ENCODE peak calls at places on chromosomes 7 and 10, in ten cellular contexts. V is GM06990; S is Karpas-422; B is CD4-positive, CD25-positive, alpha-beta regulatory T cell; E is trophoblast cell; A is cardiac muscle cell; K is SK-N-SH; N is IMR-90; U is kidney epithelial cell; G is AG09309. D is an unnamed sample.

GRCh38 chr7:129845972-129846327 is 106.8 kb downstream of the UBE2H start:
- DNase-seq in V (no peak), S (no peak), B (no peak), E (no peak), A (peak; percentile 55), K (no peak), N (peak; percentile 91), U (peak; percentile 81), G (peak; percentile 52), D (no peak)

GRCh38 chr7:117682681-117683385 is 190.4 kb downstream of the CTTNBP2 start:
- DNase-seq in V (no peak), S (no peak), B (no peak), E (peak; percentile 97), A (peak; percentile 31), K (no peak), N (peak; percentile 19), U (peak; percentile 51), G (no peak), D (no peak)

GRCh38 chr10:130171196-130171595 is 35.0 kb downstream of the GLRX3 start:
- DNase-seq in V (no peak), S (no peak), B (peak; percentile 75), E (no peak), A (no peak), K (no peak), N (no peak), U (no peak), G (no peak), D (no peak)

GRCh38 chr7:111098926-111099250 is 8.0 kb downstream of the LRRN3 start:
- DNase-seq in V (no peak), S (no peak), B (no peak), E (no peak), A (no peak), K (no peak), N (no peak), U (no peak), G (no peak), D (no peak)

GRCh38 chr10:71138126-71138860 is 74.1 kb upstream of the UNC5B start:
- DNase-seq in V (no peak), S (no peak), B (no peak), E (no peak), A (no peak), K (no peak), N (no peak), U (no peak), G (no peak), D (no peak)

GRCh38 chr10:13816195-13816926 is 229.6 kb downstream of the PRPF18 start:
- DNase-seq in V (no peak), S (no peak), B (no peak), E (no peak), A (peak; percentile 74), K (no peak), N (peak; percentile 95), U (no peak), G (peak; percentile 38), D (no peak)

GRCh38 chr10:48234807-48235206 is 39.7 kb downstream of the FRMPD2 start:
- DNase-seq in V (no peak), S (no peak), B (no peak), E (no peak), A (no peak), K (no peak), N (no peak), U (no peak), G (no peak), D (no peak)

GRCh38 chr10:61866700-61867368 is 34.7 kb upstream of the ARID5B start:
- DNase-seq in V (no peak), S (no peak), B (no peak), E (no peak), A (no peak), K (no peak), N (no peak), U (no peak), G (no peak), D (no peak)

GRCh38 chr10:599767-600166 is 89.7 kb downstream of the DIP2C start:
- DNase-seq in V (no peak), S (no peak), B (no peak), E (no peak), A (no peak), K (no peak), N (no peak), U (no peak), G (no peak), D (no peak)

GRCh38 chr7:50783304-50783703 is 608 bp upstream of the GRB10 start:
- DNase-seq in V (no peak), S (no peak), B (no peak), E (no peak), A (no peak), K (no peak), N (no peak), U (no peak), G (no peak), D (no peak)
- H3K4me3 ChIP-seq in V (no peak overlapping the region), S (no peak overlapping the region), B (no peak overlapping the region), E (peak overlapping the region; percentile 41), A (no peak overlapping the region), K (peak overlapping the region; percentile 47), N (no peak overlapping the region), U (no peak overlapping the region), G (no peak overlapping the region), D (no peak overlapping the region)

DNA sequence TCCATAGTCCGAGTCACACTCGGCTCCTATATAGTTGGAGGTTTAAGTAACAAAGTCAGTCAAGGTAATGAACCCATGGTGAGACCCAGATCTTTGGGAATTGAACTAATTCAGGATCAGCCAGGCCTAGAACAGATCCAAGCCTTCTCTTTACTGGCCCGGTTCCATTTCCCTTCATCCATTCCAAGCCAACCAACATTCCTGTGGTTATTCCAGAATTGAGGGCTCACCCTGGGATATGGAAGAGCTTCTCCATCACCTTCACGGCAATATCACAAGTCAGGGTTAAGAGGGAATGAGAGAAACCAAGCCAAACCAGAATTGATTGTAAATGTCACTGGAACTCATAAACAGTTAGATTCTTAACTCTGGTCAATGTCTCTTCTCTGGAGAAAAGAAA is 28.2 kb downstream of the ABCB4 start:
- DNase-seq in V (no peak), S (no peak), B (no peak), E (no peak), A (peak; percentile 11), K (no peak), N (no peak), U (no peak), G (no peak), D (no peak)
- H3K4me3 ChIP-seq in V (no peak overlapping the region), S (no peak overlapping the region), B (no peak overlapping the region), E (no peak overlapping the region), A (no peak overlapping the region), K (no peak overlapping the region), N (no peak overlapping the region), U (no peak overlapping the region), G (no peak overlapping the region), D (no peak overlapping the region)

GRCh38 chr7:43535810-43536585 is 46.9 kb upstream of the STK17A start:
- DNase-seq in V (no peak), S (no peak), B (no peak), E (no peak), A (peak; percentile 95), K (no peak), N (peak; percentile 91), U (peak; percentile 48), G (peak; percentile 86), D (no peak)
- H3K4me3 ChIP-seq in V (no peak overlapping the region), S (no peak overlapping the region), B (no peak overlapping the region), E (no peak overlapping the region), A (no peak overlapping the region), K (no peak overlapping the region), N (no peak overlapping the region), U (no peak overlapping the region), G (no peak overlapping the region), D (no peak overlapping the region)

GRCh38 chr7:127580612-127581011 is 4.8 kb downstream of the GCC1 start:
- DNase-seq in V (no peak), S (no peak), B (no peak), E (no peak), A (no peak), K (no peak), N (no peak), U (no peak), G (no peak), D (no peak)
- H3K4me3 ChIP-seq in V (no peak overlapping the region), S (no peak overlapping the region), B (no peak overlapping the region), E (no peak overlapping the region), A (no peak overlapping the region), K (no peak overlapping the region), N (no peak overlapping the region), U (no peak overlapping the region), G (no peak overlapping the region), D (no peak overlapping the region)

GRCh38 chr7:5425507-5426225 is 2.0 kb upstream of the TNRC18 start:
- DNase-seq in V (no peak), S (no peak), B (no peak), E (peak; percentile 80), A (peak; percentile 91), K (peak; percentile 83), N (peak; percentile 89), U (no peak), G (peak; percentile 77), D (no peak)
- H3K4me3 ChIP-seq in V (no peak overlapping the region), S (peak overlapping the region; percentile 86), B (no peak overlapping the region), E (peak overlapping the region; percentile 76), A (peak overlapping the region; percentile 96), K (peak overlapping the region; percentile 99), N (peak overlapping the region; percentile 59), U (peak overlapping the region; percentile 69), G (peak overlapping the region; percentile 76), D (no peak overlapping the region)

GRCh38 chr10:114404171-114405010 is at the start of gene AFAP1L2:
- DNase-seq in V (no peak), S (no peak), B (no peak), E (peak; percentile 57), A (peak; percentile 39), K (peak; percentile 84), N (no peak), U (no peak), G (no peak), D (no peak)

GRCh38 chr10:114403545-114404161 is 649 bp downstream of the AFAP1L2 start:
- DNase-seq in V (no peak), S (no peak), B (no peak), E (peak; percentile 28), A (no peak), K (peak; percentile 59), N (no peak), U (no peak), G (no peak), D (no peak)

GRCh38 chr10:114402233-114402632 is 2.1 kb downstream of the AFAP1L2 start:
- DNase-seq in V (no peak), S (no peak), B (no peak), E (no peak), A (no peak), K (no peak), N (no peak), U (no peak), G (no peak), D (no peak)

GRCh38 chr10:114401195-114401741 is 3.0 kb downstream of the AFAP1L2 start:
- DNase-seq in V (no peak), S (no peak), B (no peak), E (no peak), A (peak; percentile 87), K (no peak), N (peak; percentile 49), U (no peak), G (peak; percentile 62), D (no peak)

GRCh38 chr10:114402871-114403544 is 1.3 kb downstream of the AFAP1L2 start:
- DNase-seq in V (no peak), S (no peak), B (no peak), E (peak; percentile 56), A (no peak), K (no peak), N (no peak), U (no peak), G (no peak), D (no peak)
- H3K4me3 ChIP-seq in V (peak overlapping the region; percentile 39), S (no peak overlapping the region), B (no peak overlapping the region), E (peak overlapping the region; percentile 97), A (peak overlapping the region; percentile 31), K (no peak overlapping the region), N (no peak overlapping the region), U (peak overlapping the region; percentile 78), G (peak overlapping the region; percentile 17), D (peak overlapping the region; percentile 24)

D was measured in GM12864.